ENCODE peak calls at places on chromosomes 4 and X, in six cellular contexts. One of them, this sample, is unnamed. For H3K4me1, the result is how much of the 10 kb centered on the place peaks cover.

GRCh38 chrX:155108427-155108826 is 37.1 kb downstream of the BRCC3 start:
- DNase-seq in endodermal cell: no peak
- DNase-seq in SK-N-SH: no peak
- DNase-seq in GM23248: no peak
- DNase-seq in PC-3: no peak
- DNase-seq in fibroblast of lung: no peak
- DNase-seq in this sample: no peak

GRCh38 chrX:14964500-14964899 is 91.3 kb downstream of the MOSPD2 start:
- DNase-seq in endodermal cell: no peak
- DNase-seq in SK-N-SH: no peak
- DNase-seq in GM23248: peak
- DNase-seq in PC-3: peak
- DNase-seq in fibroblast of lung: peak
- DNase-seq in this sample: no peak

GRCh38 chr4:17721496-17722360 is 59.7 kb downstream of the FAM184B start:
- DNase-seq in endodermal cell: no peak
- DNase-seq in SK-N-SH: no peak
- DNase-seq in GM23248: peak
- DNase-seq in PC-3: peak
- DNase-seq in fibroblast of lung: peak
- DNase-seq in this sample: no peak

GRCh38 chrX:40573763-40574162 is 7.0 kb upstream of the ATP6AP2 start:
- DNase-seq in endodermal cell: peak
- DNase-seq in SK-N-SH: no peak
- DNase-seq in GM23248: peak
- DNase-seq in PC-3: peak
- DNase-seq in fibroblast of lung: no peak
- DNase-seq in this sample: no peak

GRCh38 chr4:152525878-152526277 is 10.0 kb downstream of the FBXW7 start:
- DNase-seq in endodermal cell: no peak
- DNase-seq in SK-N-SH: no peak
- DNase-seq in GM23248: no peak
- DNase-seq in PC-3: no peak
- DNase-seq in fibroblast of lung: peak
- DNase-seq in this sample: no peak

GRCh38 chr4:41360911-41361830 is 104.4 kb downstream of the UCHL1 start:
- DNase-seq in endodermal cell: peak
- DNase-seq in SK-N-SH: peak
- DNase-seq in GM23248: peak
- DNase-seq in PC-3: peak
- DNase-seq in fibroblast of lung: peak
- DNase-seq in this sample: peak

GRCh38 chrX:43998374-43998773 is 25.2 kb upstream of the NDP start:
- DNase-seq in endodermal cell: no peak
- DNase-seq in SK-N-SH: no peak
- DNase-seq in GM23248: no peak
- DNase-seq in PC-3: peak
- DNase-seq in fibroblast of lung: no peak
- DNase-seq in this sample: no peak

GRCh38 chr4:40842318-40842717 is 92.6 kb downstream of the NSUN7 start:
- DNase-seq in endodermal cell: no peak
- DNase-seq in SK-N-SH: no peak
- DNase-seq in GM23248: no peak
- DNase-seq in PC-3: no peak
- DNase-seq in fibroblast of lung: peak
- DNase-seq in this sample: no peak

GRCh38 chr4:24849662-24850280 is 54.4 kb downstream of the SOD3 start:
- DNase-seq in endodermal cell: no peak
- DNase-seq in SK-N-SH: no peak
- DNase-seq in GM23248: peak
- DNase-seq in PC-3: no peak
- DNase-seq in fibroblast of lung: no peak
- DNase-seq in this sample: no peak

GRCh38 chrX:19544693-19545305 is 29.5 kb upstream of the MAP3K15 start:
- DNase-seq in endodermal cell: peak
- DNase-seq in SK-N-SH: peak
- DNase-seq in GM23248: peak
- DNase-seq in PC-3: peak
- DNase-seq in fibroblast of lung: peak
- DNase-seq in this sample: peak

GRCh38 chrX:34578237-34578636 is 78.8 kb downstream of the TMEM47 start:
- DNase-seq in endodermal cell: no peak
- DNase-seq in SK-N-SH: peak
- DNase-seq in GM23248: peak
- DNase-seq in PC-3: peak
- DNase-seq in fibroblast of lung: peak
- DNase-seq in this sample: no peak

GRCh38 chr4:101597204-101597603 is 193.3 kb upstream of the BANK1 start:
- DNase-seq in endodermal cell: no peak
- DNase-seq in SK-N-SH: no peak
- DNase-seq in GM23248: no peak
- DNase-seq in PC-3: no peak
- DNase-seq in fibroblast of lung: no peak
- DNase-seq in this sample: no peak

GRCh38 chr4:102334624-102335023 is 10.7 kb downstream of the SLC39A8 start:
- DNase-seq in endodermal cell: no peak
- DNase-seq in SK-N-SH: no peak
- DNase-seq in GM23248: no peak
- DNase-seq in PC-3: peak
- DNase-seq in fibroblast of lung: no peak
- DNase-seq in this sample: no peak

GRCh38 chr4:86977621-86978184 is 42.9 kb downstream of the AFF1 start:
- DNase-seq in endodermal cell: no peak
- DNase-seq in SK-N-SH: no peak
- DNase-seq in GM23248: peak
- DNase-seq in PC-3: peak
- DNase-seq in fibroblast of lung: peak
- DNase-seq in this sample: peak

DNA sequence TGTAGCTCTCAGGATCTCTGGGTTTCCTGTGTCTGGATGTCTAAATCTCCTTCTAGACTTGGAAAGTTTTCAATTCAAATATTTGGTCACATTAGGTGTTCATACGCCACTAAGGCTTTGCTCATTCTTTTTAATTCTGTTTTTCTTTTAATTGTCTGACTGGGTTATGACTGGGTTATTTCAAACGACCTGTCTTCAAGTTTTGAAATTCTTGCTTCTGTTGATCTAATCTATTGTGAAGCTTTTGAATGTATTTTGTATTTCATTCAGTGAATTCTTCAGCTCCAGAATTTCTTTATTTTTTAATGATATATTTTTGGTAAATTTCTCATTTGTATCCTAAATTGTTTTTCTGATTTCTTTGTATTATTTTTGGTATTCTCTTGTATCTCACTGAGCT is 81.0 kb upstream of the PCDH10 start:
- DNase-seq in endodermal cell: no peak
- DNase-seq in SK-N-SH: no peak
- DNase-seq in GM23248: no peak
- DNase-seq in PC-3: no peak
- DNase-seq in fibroblast of lung: no peak
- DNase-seq in this sample: no peak
- H3K9ac ChIP-seq in endodermal cell: no peak
- H3K9ac ChIP-seq in SK-N-SH: no peak
- H3K9ac ChIP-seq in GM23248: no peak
- H3K9ac ChIP-seq in PC-3: no peak
- H3K9ac ChIP-seq in fibroblast of lung: no peak
- H3K9ac ChIP-seq in this sample: no peak

DNA sequence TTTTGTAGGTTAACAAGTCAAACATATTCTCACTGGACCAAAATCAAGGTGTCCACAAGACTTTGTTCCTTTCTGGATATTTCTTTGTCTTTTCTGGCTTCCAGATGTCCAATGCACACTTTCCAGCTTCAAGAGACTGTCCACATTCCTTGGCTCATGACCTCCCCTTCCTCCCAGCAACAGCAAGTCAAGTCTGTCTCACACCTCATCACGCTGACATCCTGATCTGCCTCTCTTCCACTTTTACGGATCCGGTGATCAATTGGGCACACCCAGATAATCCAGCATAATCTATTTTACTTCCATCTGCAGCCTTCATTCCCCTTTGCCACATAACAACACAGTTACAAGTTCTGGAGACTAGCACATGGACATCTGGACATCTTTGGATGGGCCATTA is 9.6 kb downstream of the TIFA start:
- DNase-seq in endodermal cell: no peak
- DNase-seq in SK-N-SH: no peak
- DNase-seq in GM23248: no peak
- DNase-seq in PC-3: no peak
- DNase-seq in fibroblast of lung: no peak
- DNase-seq in this sample: no peak
- H3K27ac ChIP-seq in endodermal cell: no peak
- H3K27ac ChIP-seq in SK-N-SH: no peak
- H3K27ac ChIP-seq in GM23248: no peak
- H3K27ac ChIP-seq in PC-3: no peak
- H3K27ac ChIP-seq in fibroblast of lung: no peak
- H3K27ac ChIP-seq in this sample: no peak

GRCh38 chr4:36281384-36282106 is at the start of gene DTHD1:
- DNase-seq in endodermal cell: no peak
- DNase-seq in SK-N-SH: no peak
- DNase-seq in GM23248: no peak
- DNase-seq in PC-3: peak
- DNase-seq in fibroblast of lung: peak
- DNase-seq in this sample: no peak

GRCh38 chr4:36277533-36277932 is 3.9 kb upstream of the DTHD1 start:
- DNase-seq in endodermal cell: no peak
- DNase-seq in SK-N-SH: no peak
- DNase-seq in GM23248: no peak
- DNase-seq in PC-3: no peak
- DNase-seq in fibroblast of lung: no peak
- DNase-seq in this sample: no peak

GRCh38 chr4:36283912-36284465 is 2.6 kb downstream of the DTHD1 start:
- DNase-seq in endodermal cell: no peak
- DNase-seq in SK-N-SH: no peak
- DNase-seq in GM23248: no peak
- DNase-seq in PC-3: no peak
- DNase-seq in fibroblast of lung: no peak
- DNase-seq in this sample: no peak

GRCh38 chr4:36278789-36279188 is 2.6 kb upstream of the DTHD1 start:
- DNase-seq in endodermal cell: no peak
- DNase-seq in SK-N-SH: no peak
- DNase-seq in GM23248: no peak
- DNase-seq in PC-3: no peak
- DNase-seq in fibroblast of lung: no peak
- DNase-seq in this sample: no peak

DNA sequence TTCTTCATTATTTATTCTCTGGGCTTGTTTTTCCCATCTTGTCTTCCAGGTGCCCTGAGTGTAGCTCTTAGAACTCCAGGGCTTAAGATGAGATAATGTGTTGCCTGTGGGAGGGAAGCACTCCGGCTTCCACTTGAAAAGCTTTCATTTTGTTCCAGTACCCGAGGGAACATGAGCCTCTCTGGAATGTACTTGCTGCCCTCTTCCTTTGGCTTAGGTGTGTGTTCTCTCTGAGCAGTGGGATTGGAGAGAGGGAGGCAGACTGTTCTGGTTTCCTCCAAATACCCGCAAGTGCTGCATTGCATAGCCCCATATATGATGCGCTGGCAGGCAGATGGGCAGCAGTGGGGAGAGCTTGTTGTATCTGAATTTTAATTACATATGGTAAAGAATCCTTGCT is 861 bp upstream of the DTHD1 start:
- DNase-seq in endodermal cell: peak
- DNase-seq in SK-N-SH: no peak
- DNase-seq in GM23248: no peak
- DNase-seq in PC-3: no peak
- DNase-seq in fibroblast of lung: peak
- DNase-seq in this sample: no peak
- H3K4me1 ChIP-seq in endodermal cell: under half
- H3K4me1 ChIP-seq in SK-N-SH: under half
- H3K4me1 ChIP-seq in GM23248: under half
- H3K4me1 ChIP-seq in PC-3: under half
- H3K4me1 ChIP-seq in fibroblast of lung: under half
- H3K4me1 ChIP-seq in this sample: under half

GRCh38 chrX:105636667-105637066 is 185.7 kb upstream of the NRK start:
- DNase-seq in endodermal cell: peak
- DNase-seq in SK-N-SH: no peak
- DNase-seq in GM23248: no peak
- DNase-seq in PC-3: peak
- DNase-seq in fibroblast of lung: no peak
- DNase-seq in this sample: no peak
- H3K9ac ChIP-seq in endodermal cell: no peak
- H3K9ac ChIP-seq in SK-N-SH: no peak
- H3K9ac ChIP-seq in GM23248: no peak
- H3K9ac ChIP-seq in PC-3: peak
- H3K9ac ChIP-seq in fibroblast of lung: no peak
- H3K9ac ChIP-seq in this sample: no peak

GRCh38 chr4:39470402-39470801 is 11.5 kb downstream of the LIAS start:
- DNase-seq in endodermal cell: no peak
- DNase-seq in SK-N-SH: no peak
- DNase-seq in GM23248: no peak
- DNase-seq in PC-3: no peak
- DNase-seq in fibroblast of lung: no peak
- DNase-seq in this sample: no peak

GRCh38 chr4:39469429-39470077 is 10.7 kb downstream of the LIAS start:
- DNase-seq in endodermal cell: peak
- DNase-seq in SK-N-SH: peak
- DNase-seq in GM23248: peak
- DNase-seq in PC-3: peak
- DNase-seq in fibroblast of lung: peak
- DNase-seq in this sample: peak

GRCh38 chr4:39464886-39465501 is 6.1 kb downstream of the LIAS start:
- DNase-seq in endodermal cell: no peak
- DNase-seq in SK-N-SH: peak
- DNase-seq in GM23248: peak
- DNase-seq in PC-3: peak
- DNase-seq in fibroblast of lung: peak
- DNase-seq in this sample: no peak

GRCh38 chr4:39466747-39467146 is 7.9 kb downstream of the LIAS start:
- DNase-seq in endodermal cell: no peak
- DNase-seq in SK-N-SH: no peak
- DNase-seq in GM23248: peak
- DNase-seq in PC-3: peak
- DNase-seq in fibroblast of lung: peak
- DNase-seq in this sample: no peak

DNA sequence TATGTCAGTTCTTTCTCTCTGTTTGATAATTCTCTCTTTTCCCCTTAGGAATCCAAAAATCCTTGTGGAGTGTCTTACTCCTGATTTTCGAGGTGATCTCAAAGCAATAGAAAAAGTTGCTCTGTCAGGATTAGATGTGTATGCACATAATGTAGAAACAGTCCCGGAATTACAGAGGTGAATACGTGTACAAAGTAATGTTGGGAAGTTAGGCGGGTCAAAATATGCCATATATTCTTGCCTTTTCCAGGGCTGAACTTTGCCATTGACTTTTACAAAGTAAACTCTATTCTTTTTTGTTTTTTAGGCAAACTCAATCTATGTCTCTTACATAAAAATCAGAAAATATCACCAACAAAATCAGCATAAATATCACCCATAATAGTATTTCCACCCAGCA is 8.6 kb downstream of the LIAS start:
- DNase-seq in endodermal cell: no peak
- DNase-seq in SK-N-SH: no peak
- DNase-seq in GM23248: no peak
- DNase-seq in PC-3: no peak
- DNase-seq in fibroblast of lung: no peak
- DNase-seq in this sample: no peak
- H3K27ac ChIP-seq in endodermal cell: no peak
- H3K27ac ChIP-seq in SK-N-SH: no peak
- H3K27ac ChIP-seq in GM23248: no peak
- H3K27ac ChIP-seq in PC-3: no peak
- H3K27ac ChIP-seq in fibroblast of lung: no peak
- H3K27ac ChIP-seq in this sample: no peak

GRCh38 chr4:10096976-10097330 is 19.6 kb downstream of the WDR1 start:
- DNase-seq in endodermal cell: no peak
- DNase-seq in SK-N-SH: no peak
- DNase-seq in GM23248: no peak
- DNase-seq in PC-3: no peak
- DNase-seq in fibroblast of lung: no peak
- DNase-seq in this sample: no peak
- H3K4me1 ChIP-seq in endodermal cell: under half
- H3K4me1 ChIP-seq in SK-N-SH: under half
- H3K4me1 ChIP-seq in GM23248: half or more
- H3K4me1 ChIP-seq in PC-3: under half
- H3K4me1 ChIP-seq in fibroblast of lung: half or more
- H3K4me1 ChIP-seq in this sample: under half